ENCODE peak calls at places on chromosomes 4 and X, in four cellular contexts. W, Q, J and T are unnamed samples.

GRCh38 chr4:16597829-16598228 is 300.6 kb downstream of the LDB2 start:
- DNase-seq in W (no peak), J (peak), Q (no peak), T (no peak)

GRCh38 chr4:173524218-173525117 is 5.6 kb downstream of the HAND2 start:
- DNase-seq in Q (peak), W (peak), J (no peak), T (no peak)

GRCh38 chr4:42519803-42520417 is 122.6 kb downstream of the SHISA3 start:
- DNase-seq in W (peak), J (peak), Q (peak), T (peak)

GRCh38 chr4:22895482-22895881 is 202.7 kb downstream of the GBA3 start:
- DNase-seq in J (peak), Q (no peak), W (no peak), T (no peak)

GRCh38 chrX:107429090-107429489 is 20.4 kb upstream of the FRMPD3 start:
- DNase-seq in Q (no peak), J (peak), W (peak), T (no peak)

GRCh38 chrX:73992019-73992418 is 312.0 kb upstream of the ZCCHC13 start:
- DNase-seq in W (no peak), J (no peak), Q (no peak), T (no peak)

GRCh38 chr4:120007171-120007894 is 59.3 kb downstream of the MAD2L1 start:
- DNase-seq in W (no peak), J (no peak), Q (no peak), T (no peak)

GRCh38 chr4:48047421-48047844 is 30.9 kb downstream of the NIPAL1 start:
- DNase-seq in J (no peak), W (no peak), Q (no peak), T (no peak)

GRCh38 chr4:159390648-159391047 is 287.8 kb downstream of the RAPGEF2 start:
- DNase-seq in J (peak), Q (no peak), W (peak), T (peak)

GRCh38 chrX:154378059-154378798 is 866 bp upstream of the EMD start:
- DNase-seq in W (no peak), Q (peak), J (no peak), T (no peak)

DNA sequence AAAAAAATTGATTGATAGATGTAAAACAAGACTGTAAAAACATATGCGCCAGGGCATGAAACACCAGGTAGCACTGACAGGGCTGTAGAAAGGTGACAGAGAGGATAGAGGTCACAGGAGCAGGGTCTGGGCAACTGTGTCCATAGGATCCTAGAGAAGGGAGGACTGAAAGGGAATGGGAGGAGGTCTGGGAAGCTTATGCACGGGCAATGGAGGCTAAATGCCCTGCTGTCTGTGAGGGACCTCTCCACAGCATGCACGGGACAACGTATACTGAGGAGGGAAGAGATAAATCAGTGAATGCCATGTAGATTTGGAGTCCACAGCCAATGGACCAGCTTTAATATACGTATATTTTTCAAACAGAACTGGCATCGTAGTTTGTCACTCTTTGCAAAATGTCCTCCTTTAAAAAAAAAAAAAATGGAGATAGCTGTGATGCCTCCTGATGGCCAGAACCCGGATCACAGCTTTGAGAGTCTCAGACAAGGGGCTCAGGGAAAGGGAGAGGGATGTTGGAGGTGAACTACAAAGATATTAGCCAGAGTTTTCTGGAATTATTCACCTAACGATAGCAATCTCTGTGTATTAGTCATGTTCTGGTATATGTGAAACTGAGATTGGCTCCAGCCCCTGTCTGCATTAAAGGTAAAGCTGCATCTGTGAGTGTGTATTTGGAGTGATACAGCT is 16.0 kb downstream of the RAB40A start:
- DNase-seq in Q (peak), J (no peak), W (no peak), T (no peak)
- TF ChIP-seq ELF1 in Q (no peak), J (no peak), W (no peak), T (no peak)

GRCh38 chr4:105149771-105150170 is 3.1 kb downstream of the TET2 start:
- DNase-seq in W (no peak), J (no peak), Q (no peak), T (no peak)
- TF ChIP-seq ELF1 in W (no peak), J (no peak), Q (no peak), T (no peak)

GRCh38 chrX:150526692-150527091 is 41.7 kb upstream of the MTM1 start:
- DNase-seq in W (no peak), J (no peak), Q (no peak), T (no peak)
- TF ChIP-seq ELF1 in W (no peak), J (no peak), Q (no peak), T (no peak)

GRCh38 chr4:121814756-121815155 is 8.9 kb downstream of the CCNA2 start:
- DNase-seq in W (no peak), J (no peak), Q (no peak), T (no peak)
- TF ChIP-seq ELF1 in W (no peak), J (no peak), Q (no peak), T (no peak)

GRCh38 chr4:39514888-39515401 is 12.3 kb downstream of the UGDH start:
- DNase-seq in J (peak), Q (no peak), W (peak), T (peak)
- TF ChIP-seq ELF1 in J (peak), Q (no peak), W (no peak), T (no peak)

GRCh38 chr4:154612472-154613414 is at the start of gene FGG:
- DNase-seq in Q (no peak), J (peak), W (no peak), T (no peak)
- TF ChIP-seq ELF1 in Q (no peak), J (no peak), W (no peak), T (no peak)

GRCh38 chr4:7076694-7077082 is 8.8 kb upstream of the GRPEL1 start:
- DNase-seq in J (no peak), W (no peak), Q (no peak), T (no peak)

GRCh38 chr4:7075962-7076693 is 8.3 kb upstream of the GRPEL1 start:
- DNase-seq in Q (peak), W (no peak), J (peak), T (no peak)

GRCh38 chr4:7073526-7074390 is 5.9 kb upstream of the GRPEL1 start:
- DNase-seq in Q (peak), J (peak), W (peak), T (peak)

GRCh38 chr4:7073059-7073458 is 5.2 kb upstream of the GRPEL1 start:
- DNase-seq in Q (no peak), J (no peak), W (no peak), T (no peak)

GRCh38 chr4:7074423-7074822 is 6.6 kb upstream of the GRPEL1 start:
- DNase-seq in W (no peak), Q (no peak), J (no peak), T (no peak)
- TF ChIP-seq ELF1 in W (no peak), Q (no peak), J (no peak), T (no peak)